ENCODE peak calls at places on chromosome 5, in four cellular contexts. One of them, this sample, is unnamed.

GRCh38 chr5:129664336-129664937 is 83.5 kb upstream of the MINAR2 start:
- DNase-seq in H1: peak
- DNase-seq in lower lobe of right lung: no peak
- DNase-seq in activated CD8-positive, alpha-beta T cell treated with anti-CD3 and anti-CD28 coated beads for 36 hours: peak
- DNase-seq in this sample: peak

GRCh38 chr5:165304193-165304820 is 1798.9 kb downstream of the MAT2B start:
- DNase-seq in activated CD8-positive, alpha-beta T cell treated with anti-CD3 and anti-CD28 coated beads for 36 hours: no peak
- DNase-seq in H1: no peak
- DNase-seq in lower lobe of right lung: no peak
- DNase-seq in this sample: no peak

GRCh38 chr5:2704111-2704510 is 47.4 kb downstream of the IRX2 start:
- DNase-seq in activated CD8-positive, alpha-beta T cell treated with anti-CD3 and anti-CD28 coated beads for 36 hours: no peak
- DNase-seq in H1: no peak
- DNase-seq in lower lobe of right lung: no peak
- DNase-seq in this sample: no peak

GRCh38 chr5:42840279-42840678 is 28.6 kb upstream of the SELENOP start:
- DNase-seq in activated CD8-positive, alpha-beta T cell treated with anti-CD3 and anti-CD28 coated beads for 36 hours: no peak
- DNase-seq in lower lobe of right lung: peak
- DNase-seq in H1: no peak
- DNase-seq in this sample: no peak

GRCh38 chr5:92687793-92688467 is 893.1 kb downstream of the NR2F1-AS1 start:
- DNase-seq in lower lobe of right lung: no peak
- DNase-seq in activated CD8-positive, alpha-beta T cell treated with anti-CD3 and anti-CD28 coated beads for 36 hours: no peak
- DNase-seq in H1: no peak
- DNase-seq in this sample: no peak

GRCh38 chr5:89436464-89436863 is 553.5 kb upstream of the MEF2C start:
- DNase-seq in lower lobe of right lung: no peak
- DNase-seq in activated CD8-positive, alpha-beta T cell treated with anti-CD3 and anti-CD28 coated beads for 36 hours: no peak
- DNase-seq in H1: no peak
- DNase-seq in this sample: no peak

GRCh38 chr5:75363111-75363510 is 26.1 kb downstream of the HMGCR start:
- DNase-seq in activated CD8-positive, alpha-beta T cell treated with anti-CD3 and anti-CD28 coated beads for 36 hours: no peak
- DNase-seq in lower lobe of right lung: no peak
- DNase-seq in H1: no peak
- DNase-seq in this sample: no peak

GRCh38 chr5:17189381-17190036 is 27.9 kb upstream of the BASP1 start:
- DNase-seq in activated CD8-positive, alpha-beta T cell treated with anti-CD3 and anti-CD28 coated beads for 36 hours: peak
- DNase-seq in H1: peak
- DNase-seq in lower lobe of right lung: peak
- DNase-seq in this sample: peak

GRCh38 chr5:56026863-56027300 is 32.1 kb upstream of the IL6ST start:
- DNase-seq in lower lobe of right lung: no peak
- DNase-seq in H1: no peak
- DNase-seq in activated CD8-positive, alpha-beta T cell treated with anti-CD3 and anti-CD28 coated beads for 36 hours: no peak
- DNase-seq in this sample: peak

GRCh38 chr5:150443242-150444075 is 6.1 kb downstream of the RPS14 start:
- DNase-seq in lower lobe of right lung: no peak
- DNase-seq in activated CD8-positive, alpha-beta T cell treated with anti-CD3 and anti-CD28 coated beads for 36 hours: no peak
- DNase-seq in H1: no peak
- DNase-seq in this sample: no peak

GRCh38 chr5:103617090-103617489 is 54.5 kb upstream of the NUDT12 start:
- DNase-seq in H1: no peak
- DNase-seq in lower lobe of right lung: no peak
- DNase-seq in activated CD8-positive, alpha-beta T cell treated with anti-CD3 and anti-CD28 coated beads for 36 hours: no peak
- DNase-seq in this sample: no peak

GRCh38 chr5:74433255-74434123 is 207.0 kb downstream of the ENC1 start:
- DNase-seq in H1: no peak
- DNase-seq in lower lobe of right lung: no peak
- DNase-seq in activated CD8-positive, alpha-beta T cell treated with anti-CD3 and anti-CD28 coated beads for 36 hours: no peak
- DNase-seq in this sample: peak

GRCh38 chr5:124285071-124285470 is 461.4 kb downstream of the ZNF608 start:
- DNase-seq in activated CD8-positive, alpha-beta T cell treated with anti-CD3 and anti-CD28 coated beads for 36 hours: no peak
- DNase-seq in H1: no peak
- DNase-seq in lower lobe of right lung: no peak
- DNase-seq in this sample: no peak

GRCh38 chr5:62328772-62329491 is 22.9 kb downstream of the KIF2A start:
- DNase-seq in H1: no peak
- DNase-seq in lower lobe of right lung: no peak
- DNase-seq in activated CD8-positive, alpha-beta T cell treated with anti-CD3 and anti-CD28 coated beads for 36 hours: no peak
- DNase-seq in this sample: no peak

GRCh38 chr5:42595597-42595996 is 161.0 kb upstream of the CCDC152 start:
- DNase-seq in activated CD8-positive, alpha-beta T cell treated with anti-CD3 and anti-CD28 coated beads for 36 hours: no peak
- DNase-seq in H1: no peak
- DNase-seq in lower lobe of right lung: no peak
- DNase-seq in this sample: no peak

GRCh38 chr5:84088996-84089395 is 295.7 kb downstream of the EDIL3 start:
- DNase-seq in lower lobe of right lung: no peak
- DNase-seq in H1: no peak
- DNase-seq in activated CD8-positive, alpha-beta T cell treated with anti-CD3 and anti-CD28 coated beads for 36 hours: no peak
- DNase-seq in this sample: no peak

GRCh38 chr5:72611111-72611724 is 104.0 kb upstream of the ZNF366 start:
- DNase-seq in lower lobe of right lung: peak
- DNase-seq in activated CD8-positive, alpha-beta T cell treated with anti-CD3 and anti-CD28 coated beads for 36 hours: peak
- DNase-seq in H1: peak
- DNase-seq in this sample: peak

GRCh38 chr5:41788800-41789395 is 81.3 kb downstream of the OXCT1 start:
- DNase-seq in H1: no peak
- DNase-seq in lower lobe of right lung: no peak
- DNase-seq in activated CD8-positive, alpha-beta T cell treated with anti-CD3 and anti-CD28 coated beads for 36 hours: no peak
- DNase-seq in this sample: no peak

GRCh38 chr5:161660806-161661205 is 24.7 kb upstream of the GABRA6 start:
- DNase-seq in H1: no peak
- DNase-seq in activated CD8-positive, alpha-beta T cell treated with anti-CD3 and anti-CD28 coated beads for 36 hours: no peak
- DNase-seq in lower lobe of right lung: peak
- DNase-seq in this sample: no peak

GRCh38 chr5:41935544-41935943 is 10.5 kb downstream of the FBXO4 start:
- DNase-seq in H1: no peak
- DNase-seq in lower lobe of right lung: no peak
- DNase-seq in activated CD8-positive, alpha-beta T cell treated with anti-CD3 and anti-CD28 coated beads for 36 hours: no peak
- DNase-seq in this sample: no peak

GRCh38 chr5:74107899-74108298 is 481.9 kb downstream of the ARHGEF28 start:
- DNase-seq in H1: no peak
- DNase-seq in lower lobe of right lung: no peak
- DNase-seq in activated CD8-positive, alpha-beta T cell treated with anti-CD3 and anti-CD28 coated beads for 36 hours: no peak
- DNase-seq in this sample: no peak

GRCh38 chr5:131364507-131365050 is 100.7 kb downstream of the CDC42SE2 start:
- DNase-seq in H1: no peak
- DNase-seq in activated CD8-positive, alpha-beta T cell treated with anti-CD3 and anti-CD28 coated beads for 36 hours: no peak
- DNase-seq in lower lobe of right lung: no peak
- DNase-seq in this sample: no peak
- TF ChIP-seq CTCF in H1: no peak
- TF ChIP-seq CTCF in activated CD8-positive, alpha-beta T cell treated with anti-CD3 and anti-CD28 coated beads for 36 hours: no peak
- TF ChIP-seq CTCF in lower lobe of right lung: no peak
- TF ChIP-seq CTCF in this sample: no peak

DNA sequence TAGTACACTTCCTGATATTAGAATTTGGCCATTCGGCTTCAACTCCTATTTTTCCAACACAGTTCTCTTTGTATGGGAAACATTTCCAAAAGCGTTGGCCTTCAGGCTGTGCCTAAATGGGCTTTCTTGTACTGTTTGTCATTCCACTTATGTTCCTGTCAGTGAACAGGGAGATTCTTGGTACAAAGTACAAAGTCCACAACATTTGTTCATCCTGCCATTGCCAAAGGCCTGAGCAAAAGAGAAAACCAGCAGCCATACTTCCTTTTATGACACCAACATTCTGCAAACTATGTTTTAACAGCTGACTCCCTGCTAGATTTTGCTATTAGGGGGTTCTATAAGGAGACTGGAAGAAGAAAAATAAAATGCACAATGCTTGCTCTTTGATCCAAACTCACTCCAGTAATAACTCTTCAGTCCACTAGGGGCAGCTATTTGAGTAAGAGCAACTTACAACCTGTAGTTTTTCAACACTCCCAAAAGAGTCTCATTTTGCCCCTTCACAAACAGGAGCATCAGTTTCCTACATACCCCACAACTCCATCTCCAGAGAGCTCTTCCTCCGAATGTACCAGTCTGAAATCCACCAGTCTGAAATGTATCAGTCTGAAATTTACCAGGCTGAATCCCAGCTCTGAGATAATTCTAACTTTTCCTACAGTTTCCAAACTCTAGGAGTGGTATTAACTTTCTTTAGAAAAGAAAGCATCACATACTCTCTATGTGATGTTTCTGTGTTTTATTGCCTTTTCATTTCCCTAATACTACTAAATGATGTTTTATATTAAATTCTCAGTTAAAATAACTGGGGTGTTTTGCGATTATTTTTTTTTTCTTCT is 693.8 kb downstream of the DNAH5 start:
- DNase-seq in H1: no peak
- DNase-seq in activated CD8-positive, alpha-beta T cell treated with anti-CD3 and anti-CD28 coated beads for 36 hours: no peak
- DNase-seq in lower lobe of right lung: no peak
- DNase-seq in this sample: peak
- TF ChIP-seq CTCF in H1: no peak
- TF ChIP-seq CTCF in activated CD8-positive, alpha-beta T cell treated with anti-CD3 and anti-CD28 coated beads for 36 hours: peak
- TF ChIP-seq CTCF in lower lobe of right lung: peak
- TF ChIP-seq CTCF in this sample: peak

GRCh38 chr5:1010181-1010510 is 1.5 kb downstream of the NKD2 start:
- DNase-seq in activated CD8-positive, alpha-beta T cell treated with anti-CD3 and anti-CD28 coated beads for 36 hours: no peak
- DNase-seq in lower lobe of right lung: peak
- DNase-seq in H1: no peak
- DNase-seq in this sample: peak
- TF ChIP-seq CTCF in activated CD8-positive, alpha-beta T cell treated with anti-CD3 and anti-CD28 coated beads for 36 hours: no peak
- TF ChIP-seq CTCF in lower lobe of right lung: no peak
- TF ChIP-seq CTCF in H1: no peak
- TF ChIP-seq CTCF in this sample: no peak

GRCh38 chr5:137498736-137499505 is at the start of gene SPOCK1:
- DNase-seq in H1: peak
- DNase-seq in lower lobe of right lung: peak
- DNase-seq in activated CD8-positive, alpha-beta T cell treated with anti-CD3 and anti-CD28 coated beads for 36 hours: peak
- DNase-seq in this sample: peak
- TF ChIP-seq CTCF in H1: peak
- TF ChIP-seq CTCF in lower lobe of right lung: peak
- TF ChIP-seq CTCF in activated CD8-positive, alpha-beta T cell treated with anti-CD3 and anti-CD28 coated beads for 36 hours: peak
- TF ChIP-seq CTCF in this sample: peak

GRCh38 chr5:139975306-139975705 is 67.8 kb downstream of the NRG2 start:
- DNase-seq in lower lobe of right lung: no peak
- DNase-seq in activated CD8-positive, alpha-beta T cell treated with anti-CD3 and anti-CD28 coated beads for 36 hours: no peak
- DNase-seq in H1: peak
- DNase-seq in this sample: no peak
- TF ChIP-seq CTCF in lower lobe of right lung: no peak
- TF ChIP-seq CTCF in activated CD8-positive, alpha-beta T cell treated with anti-CD3 and anti-CD28 coated beads for 36 hours: no peak
- TF ChIP-seq CTCF in H1: no peak
- TF ChIP-seq CTCF in this sample: no peak

GRCh38 chr5:3948838-3949237 is 353.2 kb downstream of the IRX1 start:
- DNase-seq in activated CD8-positive, alpha-beta T cell treated with anti-CD3 and anti-CD28 coated beads for 36 hours: no peak
- DNase-seq in H1: no peak
- DNase-seq in lower lobe of right lung: no peak
- DNase-seq in this sample: no peak

GRCh38 chr5:3954189-3954588 is 358.6 kb downstream of the IRX1 start:
- DNase-seq in activated CD8-positive, alpha-beta T cell treated with anti-CD3 and anti-CD28 coated beads for 36 hours: no peak
- DNase-seq in lower lobe of right lung: no peak
- DNase-seq in H1: no peak
- DNase-seq in this sample: no peak

GRCh38 chr5:3958389-3958788 is 362.8 kb downstream of the IRX1 start:
- DNase-seq in lower lobe of right lung: no peak
- DNase-seq in H1: no peak
- DNase-seq in activated CD8-positive, alpha-beta T cell treated with anti-CD3 and anti-CD28 coated beads for 36 hours: no peak
- DNase-seq in this sample: no peak

GRCh38 chr5:3957658-3958057 is 362.0 kb downstream of the IRX1 start:
- DNase-seq in lower lobe of right lung: no peak
- DNase-seq in H1: no peak
- DNase-seq in activated CD8-positive, alpha-beta T cell treated with anti-CD3 and anti-CD28 coated beads for 36 hours: no peak
- DNase-seq in this sample: no peak

GRCh38 chr5:3954633-3955032 is 359.0 kb downstream of the IRX1 start:
- DNase-seq in lower lobe of right lung: no peak
- DNase-seq in activated CD8-positive, alpha-beta T cell treated with anti-CD3 and anti-CD28 coated beads for 36 hours: no peak
- DNase-seq in H1: no peak
- DNase-seq in this sample: no peak
- TF ChIP-seq CTCF in lower lobe of right lung: no peak
- TF ChIP-seq CTCF in activated CD8-positive, alpha-beta T cell treated with anti-CD3 and anti-CD28 coated beads for 36 hours: no peak
- TF ChIP-seq CTCF in H1: no peak
- TF ChIP-seq CTCF in this sample: no peak

GRCh38 chr5:90602681-90603080 is 44.1 kb downstream of the ADGRV1 start:
- DNase-seq in H1: no peak
- DNase-seq in activated CD8-positive, alpha-beta T cell treated with anti-CD3 and anti-CD28 coated beads for 36 hours: no peak
- DNase-seq in lower lobe of right lung: no peak
- DNase-seq in this sample: no peak

DNA sequence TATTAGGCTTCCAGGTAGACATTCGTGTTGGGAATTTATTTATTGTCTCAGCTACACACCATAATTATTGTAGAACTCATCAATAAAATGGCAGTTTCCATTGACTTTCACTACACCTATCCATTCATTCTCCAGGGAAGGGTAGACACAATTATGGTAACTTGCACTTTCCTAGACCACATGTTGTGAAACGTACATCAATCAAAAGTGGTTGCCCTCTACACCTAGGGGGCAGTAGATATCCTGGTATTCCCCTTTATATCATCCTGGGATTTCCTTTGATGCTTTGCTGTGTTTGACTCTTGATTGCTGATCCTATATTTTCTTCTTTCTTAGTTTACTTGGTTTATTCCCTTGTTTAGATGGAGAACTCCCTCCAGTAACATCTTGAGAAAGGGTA is 47.9 kb downstream of the ADGRV1 start:
- DNase-seq in activated CD8-positive, alpha-beta T cell treated with anti-CD3 and anti-CD28 coated beads for 36 hours: no peak
- DNase-seq in lower lobe of right lung: no peak
- DNase-seq in H1: no peak
- DNase-seq in this sample: no peak
- TF ChIP-seq CTCF in activated CD8-positive, alpha-beta T cell treated with anti-CD3 and anti-CD28 coated beads for 36 hours: no peak
- TF ChIP-seq CTCF in lower lobe of right lung: no peak
- TF ChIP-seq CTCF in H1: no peak
- TF ChIP-seq CTCF in this sample: peak